ENCODE peak calls at places on chromosomes 7 and 10, in five cellular contexts. K is astrocyte of the spinal cord, O is cardiac muscle cell, U is H9, B is psoas muscle. A is an unnamed sample.

GRCh38 chr7:155729847-155730246 is 82.4 kb downstream of the SHH start:
- DNase-seq in K (peak), O (no peak), U (no peak), B (no peak), A (no peak)

GRCh38 chr10:71761105-71761511 is 12.2 kb downstream of the VSIR start:
- DNase-seq in K (no peak), O (no peak), U (no peak), B (no peak), A (no peak)

GRCh38 chr7:26365077-26365896 is 73.6 kb downstream of the SNX10 start:
- DNase-seq in K (peak), O (peak), U (no peak), B (no peak), A (peak)

GRCh38 chr10:129742742-129743550 is 221.1 kb downstream of the EBF3 start:
- DNase-seq in K (no peak), O (no peak), U (peak), B (no peak), A (no peak)

GRCh38 chr10:70119623-70120022 is 13.0 kb downstream of the AIFM2 start:
- DNase-seq in K (no peak), O (no peak), U (no peak), B (no peak), A (no peak)

GRCh38 chr10:58653139-58653538 is 140.5 kb downstream of the BICC1 start:
- DNase-seq in K (peak), O (no peak), U (no peak), B (no peak), A (peak)

GRCh38 chr10:75956624-75957023 is 525.2 kb downstream of the LRMDA start:
- DNase-seq in K (peak), O (no peak), U (no peak), B (no peak), A (no peak)

GRCh38 chr10:12214763-12215218 is 18.8 kb downstream of the CDC123 start:
- DNase-seq in K (peak), O (peak), U (no peak), B (no peak), A (peak)

GRCh38 chr10:52563361-52563760 is 209.2 kb downstream of the MBL2 start:
- DNase-seq in K (no peak), O (no peak), U (no peak), B (no peak), A (no peak)

GRCh38 chr10:52567247-52567580 is 205.4 kb downstream of the MBL2 start:
- DNase-seq in K (no peak), O (no peak), U (no peak), B (no peak), A (no peak)

GRCh38 chr10:52568309-52568708 is 204.3 kb downstream of the MBL2 start:
- DNase-seq in K (no peak), O (no peak), U (no peak), B (no peak), A (peak)

GRCh38 chr10:52570490-52570889 is 202.1 kb downstream of the MBL2 start:
- DNase-seq in K (no peak), O (no peak), U (no peak), B (no peak), A (no peak)

DNA sequence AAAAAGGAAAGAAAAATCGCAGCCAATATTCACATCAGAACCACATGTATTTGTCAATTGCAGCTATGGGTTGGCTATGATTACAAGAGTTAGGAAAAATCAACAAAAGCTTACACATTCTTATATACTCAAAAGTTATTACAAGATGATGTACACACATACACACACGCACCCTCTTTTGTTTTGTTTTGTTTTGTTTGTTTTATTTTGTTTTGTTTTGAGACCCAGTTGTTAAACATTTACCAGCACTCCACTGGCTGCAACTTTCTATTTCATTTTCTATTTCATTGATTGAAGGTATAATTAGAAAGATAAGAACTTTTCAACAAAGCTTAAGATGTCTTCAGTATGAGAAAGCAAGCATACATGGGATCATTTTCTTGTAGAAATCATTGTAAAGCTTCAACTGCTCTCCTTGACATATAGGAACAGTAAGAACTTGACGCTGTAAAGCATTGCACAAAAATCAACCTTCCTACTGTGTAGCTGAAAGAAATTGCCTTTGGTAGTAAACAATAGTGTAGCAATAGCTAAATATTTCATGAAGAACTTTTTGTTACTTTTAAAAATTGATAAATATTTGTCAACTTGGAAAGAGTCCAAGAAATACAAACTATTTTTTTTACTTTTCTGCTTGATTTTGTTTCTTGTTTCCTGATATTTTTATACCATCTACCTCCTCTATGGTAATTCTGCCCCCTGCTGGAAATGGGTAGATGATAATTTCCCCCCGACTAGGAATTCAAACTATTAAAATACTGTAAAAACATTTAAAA is 205.9 kb downstream of the MBL2 start:
- DNase-seq in K (peak), O (peak), U (no peak), B (no peak), A (peak)
- TF ChIP-seq CTCF in K (peak), O (peak), U (peak), B (no peak), A (peak)

GRCh38 chr10:125076121-125076825 is 84.1 kb downstream of the CTBP2 start:
- DNase-seq in K (no peak), O (no peak), U (no peak), B (no peak), A (no peak)

GRCh38 chr10:125071008-125071407 is 89.4 kb downstream of the CTBP2 start:
- DNase-seq in K (no peak), O (no peak), U (no peak), B (no peak), A (no peak)

GRCh38 chr10:125072824-125073223 is 87.5 kb downstream of the CTBP2 start:
- DNase-seq in K (no peak), O (no peak), U (no peak), B (no peak), A (no peak)

GRCh38 chr10:125076891-125077643 is 83.3 kb downstream of the CTBP2 start:
- DNase-seq in K (peak), O (no peak), U (no peak), B (no peak), A (no peak)

DNA sequence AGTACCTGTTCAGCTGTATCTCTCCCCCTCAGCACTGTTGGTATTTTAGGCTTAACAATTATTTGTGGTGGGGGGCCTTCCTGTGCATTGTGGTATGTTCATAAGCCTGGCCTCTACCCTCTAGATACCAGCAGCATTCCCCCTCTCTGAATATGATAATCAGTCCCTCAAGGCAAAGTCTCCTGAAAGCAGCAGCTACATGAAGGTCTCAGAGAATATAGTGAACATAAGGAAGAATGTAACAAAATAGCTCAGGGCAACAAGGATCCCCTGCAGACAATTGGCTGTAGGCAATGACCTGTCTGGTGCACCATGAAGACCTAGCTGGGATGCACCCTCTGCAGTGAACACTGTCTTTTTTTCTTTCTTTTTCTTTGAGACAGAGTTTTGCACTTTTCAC is 86.4 kb downstream of the CTBP2 start:
- DNase-seq in K (no peak), O (no peak), U (no peak), B (no peak), A (no peak)
- TF ChIP-seq CTCF in K (no peak), O (no peak), U (no peak), B (no peak), A (no peak)

GRCh38 chr10:101444058-101444457 is 90.1 kb downstream of the BTRC start:
- DNase-seq in K (peak), O (no peak), U (no peak), B (no peak), A (peak)

GRCh38 chr10:101444499-101444898 is 90.5 kb downstream of the BTRC start:
- DNase-seq in K (no peak), O (no peak), U (no peak), B (no peak), A (no peak)

GRCh38 chr10:101442456-101442800 is 88.5 kb downstream of the BTRC start:
- DNase-seq in K (no peak), O (no peak), U (no peak), B (no peak), A (no peak)

GRCh38 chr10:101438881-101439391 is 85.0 kb downstream of the BTRC start:
- DNase-seq in K (no peak), O (no peak), U (no peak), B (no peak), A (no peak)

GRCh38 chr10:101441539-101442455 is 87.8 kb downstream of the BTRC start:
- DNase-seq in K (peak), O (peak), U (no peak), B (no peak), A (peak)
- TF ChIP-seq CTCF in K (peak), O (peak), U (peak), B (peak), A (no peak)

GRCh38 chr10:61975107-61975932 is 73.8 kb downstream of the ARID5B start:
- DNase-seq in K (peak), O (no peak), U (no peak), B (no peak), A (peak)

GRCh38 chr10:61974611-61975010 is 73.1 kb downstream of the ARID5B start:
- DNase-seq in K (peak), O (peak), U (no peak), B (peak), A (peak)

GRCh38 chr10:61973923-61974322 is 72.4 kb downstream of the ARID5B start:
- DNase-seq in K (no peak), O (peak), U (no peak), B (no peak), A (no peak)

GRCh38 chr10:61981460-61981859 is 80.0 kb downstream of the ARID5B start:
- DNase-seq in K (no peak), O (no peak), U (no peak), B (no peak), A (no peak)

DNA sequence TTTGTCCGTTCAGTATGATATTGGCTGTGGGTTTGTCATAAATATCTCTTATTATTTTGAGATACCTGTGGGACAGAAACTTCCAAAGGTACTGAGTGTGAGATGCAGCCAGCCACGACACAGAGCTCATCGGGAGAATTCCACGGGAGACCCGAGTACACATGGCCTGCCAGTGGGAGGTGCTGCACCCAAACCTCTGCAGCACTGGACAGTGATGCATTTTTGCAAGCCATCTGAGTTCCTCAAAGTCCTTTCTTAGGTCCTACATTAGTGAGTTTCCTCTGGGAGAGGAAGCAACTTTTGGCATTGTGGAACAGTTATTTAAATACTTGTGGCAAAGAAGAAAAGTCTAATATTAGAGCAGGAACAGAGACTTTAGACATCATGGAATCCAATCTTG is 77.5 kb downstream of the ARID5B start:
- DNase-seq in K (no peak), O (no peak), U (no peak), B (peak), A (no peak)
- TF ChIP-seq CTCF in K (peak), O (no peak), U (peak), B (no peak), A (no peak)

DNA sequence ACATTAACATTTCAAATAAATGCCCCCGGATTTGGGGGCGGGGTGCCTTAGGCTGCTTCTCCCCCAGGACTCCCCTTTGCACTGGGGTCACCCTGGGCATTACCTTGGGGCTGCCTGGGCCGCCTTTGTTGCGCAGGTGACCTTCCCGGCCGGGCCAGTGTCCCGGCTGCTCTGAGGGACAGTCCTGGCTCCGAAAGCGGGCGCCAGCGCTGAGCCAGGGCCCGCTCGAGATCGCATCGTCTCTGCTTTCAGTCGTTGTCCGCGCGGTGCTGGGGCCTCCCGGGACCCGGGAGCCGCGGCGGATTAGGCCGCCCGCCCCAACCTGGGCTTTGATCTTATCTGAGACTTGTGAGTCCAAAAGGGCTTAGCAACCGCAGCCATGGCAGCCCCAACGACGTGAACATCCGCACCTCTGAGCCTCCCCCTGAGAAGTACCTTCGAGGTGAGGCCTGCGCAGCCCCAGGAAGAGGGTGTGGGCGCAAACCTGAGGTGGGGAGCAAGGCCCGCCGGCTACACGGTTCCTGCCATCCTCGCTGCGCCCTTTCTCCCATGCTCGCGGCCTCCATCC is 14.8 kb upstream of the WAPL start:
- DNase-seq in K (no peak), O (no peak), U (peak), B (no peak), A (no peak)
- TF ChIP-seq CTCF in K (no peak), O (no peak), U (no peak), B (no peak), A (no peak)

DNA sequence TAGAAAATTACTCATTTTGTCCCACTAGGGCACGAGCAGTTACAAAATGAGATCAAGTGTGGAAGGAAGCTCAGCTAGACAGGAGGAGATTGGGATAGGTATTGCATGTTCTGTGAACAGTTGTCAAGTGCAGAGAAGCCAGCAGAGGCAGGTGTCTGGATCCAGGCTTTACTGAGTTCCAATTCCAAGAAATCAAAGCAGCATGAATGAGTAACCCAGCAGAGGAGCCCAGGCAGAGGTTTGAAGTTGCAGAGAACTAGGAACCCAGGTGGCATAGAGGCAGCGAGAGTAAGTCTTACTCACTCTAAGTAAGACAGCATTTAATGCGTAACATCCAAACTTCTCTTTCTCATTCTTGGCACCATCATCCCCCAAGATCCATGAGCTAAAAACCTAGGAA is 11.8 kb downstream of the MRC1 start:
- DNase-seq in K (no peak), O (no peak), U (no peak), B (no peak), A (no peak)
- TF ChIP-seq CTCF in K (no peak), O (no peak), U (no peak), B (no peak), A (no peak)

GRCh38 chr10:21011433-21012018 is 114.4 kb upstream of the NEBL start:
- DNase-seq in K (no peak), O (no peak), U (no peak), B (no peak), A (no peak)

GRCh38 chr10:21010615-21011014 is 113.5 kb upstream of the NEBL start:
- DNase-seq in K (no peak), O (no peak), U (no peak), B (no peak), A (no peak)

GRCh38 chr10:21020545-21020944 is 123.4 kb upstream of the NEBL start:
- DNase-seq in K (peak), O (peak), U (peak), B (no peak), A (no peak)

GRCh38 chr10:21014141-21014540 is 117.0 kb upstream of the NEBL start:
- DNase-seq in K (no peak), O (no peak), U (no peak), B (no peak), A (no peak)

GRCh38 chr10:21015838-21016237 is 118.7 kb upstream of the NEBL start:
- DNase-seq in K (no peak), O (no peak), U (no peak), B (no peak), A (no peak)
- TF ChIP-seq CTCF in K (no peak), O (no peak), U (peak), B (no peak), A (no peak)

A was measured in HFFc6.